ENCODE peak calls at places on chromosomes 6 and 20, in eight cellular contexts. B is CD8-positive, alpha-beta T cell; X is tibial nerve; F is hepatocyte; J is naive thymus-derived CD4-positive, alpha-beta T cell; U is thoracic aorta; E is cardiac muscle cell; P is esophagus muscularis mucosa. I is an unnamed sample. For H3K9me3, H3K4me1 and H3K27me3, the result is how much of the 10 kb centered on the place peaks cover.

GRCh38 chr6:44456070-44456965 is 68.8 kb downstream of the CDC5L start:
- DNase-seq in B (peak), F (peak), U (no peak), P (no peak), J (peak), E (peak), X (no peak), I (peak)

GRCh38 chr6:225121-225721 is 67.1 kb upstream of the DUSP22 start:
- DNase-seq in B (peak), E (no peak), J (peak), X (no peak), F (no peak), U (no peak), P (no peak), I (no peak)

GRCh38 chr6:166691199-166691598 is 64.1 kb upstream of the RPS6KA2 start:
- DNase-seq in U (no peak), J (no peak), F (peak), B (no peak), P (no peak), E (peak), X (no peak), I (no peak)

GRCh38 chr6:169724554-169725269 is 412 bp upstream of the PHF10 start:
- DNase-seq in E (no peak), X (peak), J (peak), F (peak), B (peak), P (peak), U (no peak), I (peak)

GRCh38 chr6:3663081-3663480 is 88.4 kb downstream of the PXDC1 start:
- DNase-seq in U (no peak), B (no peak), X (no peak), P (peak), J (no peak), F (no peak), E (no peak), I (no peak)

GRCh38 chr6:109477725-109478124 is 5.3 kb downstream of the ZBTB24 start:
- DNase-seq in U (no peak), B (no peak), F (no peak), J (no peak), E (no peak), X (no peak), P (no peak), I (no peak)

GRCh38 chr20:50141811-50142561 is 11.5 kb downstream of the PEDS1 start:
- DNase-seq in E (no peak), J (no peak), P (no peak), B (no peak), X (no peak), U (no peak), F (no peak), I (no peak)

GRCh38 chr6:91539451-91539850 is 952.6 kb upstream of the MAP3K7 start:
- DNase-seq in P (no peak), B (no peak), J (no peak), U (no peak), F (no peak), X (no peak), E (no peak), I (no peak)

GRCh38 chr6:135686784-135687301 is 164.7 kb upstream of the PDE7B start:
- DNase-seq in E (peak), X (no peak), P (no peak), U (no peak), J (no peak), B (no peak), F (no peak), I (no peak)

GRCh38 chr6:21245488-21245887 is 348.1 kb upstream of the SOX4 start:
- DNase-seq in B (no peak), P (no peak), U (no peak), E (no peak), F (no peak), X (no peak), J (no peak), I (no peak)

GRCh38 chr6:119476554-119476953 is 127.0 kb upstream of the MAN1A1 start:
- DNase-seq in B (no peak), U (no peak), E (no peak), P (no peak), X (no peak), J (no peak), F (no peak), I (peak)

GRCh38 chr20:14828459-14828858 is 491.0 kb upstream of the FLRT3 start:
- DNase-seq in U (no peak), J (no peak), F (no peak), B (no peak), P (no peak), X (no peak), E (no peak), I (no peak)

GRCh38 chr6:8182209-8182845 is 80.0 kb upstream of the EEF1E1 start:
- DNase-seq in E (peak), X (no peak), J (no peak), P (no peak), B (no peak), U (no peak), F (no peak), I (no peak)

GRCh38 chr20:42996141-42996540 is 193.6 kb downstream of the PTPRT start:
- DNase-seq in E (no peak), X (no peak), F (no peak), P (peak), B (no peak), J (no peak), U (no peak), I (no peak)

GRCh38 chr6:159434410-159434809 is 258.6 kb downstream of the SOD2 start:
- DNase-seq in J (no peak), P (peak), U (no peak), E (peak), B (no peak), F (no peak), X (no peak), I (no peak)

GRCh38 chr6:159435701-159436100 is 257.3 kb downstream of the SOD2 start:
- DNase-seq in P (peak), B (no peak), J (no peak), U (no peak), X (no peak), F (no peak), E (no peak), I (no peak)

GRCh38 chr6:159440907-159441703 is 251.9 kb downstream of the SOD2 start:
- DNase-seq in E (peak), F (no peak), B (no peak), X (no peak), J (no peak), P (no peak), U (no peak), I (no peak)

GRCh38 chr6:159441704-159441981 is 251.4 kb downstream of the SOD2 start:
- DNase-seq in U (no peak), E (no peak), X (no peak), J (no peak), F (no peak), B (no peak), P (no peak), I (no peak)

DNA sequence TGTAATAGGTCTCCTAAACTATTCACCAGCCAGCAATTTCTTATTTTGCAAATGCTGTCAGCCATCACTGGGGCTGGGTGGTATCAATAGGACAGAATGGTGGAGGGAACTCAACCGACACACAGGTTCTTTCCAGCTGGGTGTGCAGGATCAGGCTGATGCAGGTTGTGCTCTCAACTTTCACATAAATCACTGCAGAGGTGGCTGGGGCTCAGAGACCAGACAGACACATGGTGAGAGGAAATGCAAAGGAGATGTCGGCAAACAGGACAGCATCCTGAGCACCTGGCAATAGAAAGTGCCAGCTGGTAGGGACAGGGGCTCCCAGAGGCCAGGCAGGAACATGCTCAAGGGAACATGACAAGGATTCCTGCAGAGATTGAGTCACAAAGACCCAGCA is 254.9 kb downstream of the SOD2 start:
- DNase-seq in B (no peak), J (no peak), X (no peak), U (no peak), F (no peak), E (no peak), P (peak), I (no peak)
- H3K9me3 ChIP-seq in B (under half), J (under half), X (under half), U (under half), F (under half), E (under half), P (under half), I (under half)

GRCh38 chr20:5999783-6000182 is 49.3 kb downstream of the MCM8 start:
- DNase-seq in F (no peak), J (no peak), E (no peak), U (no peak), P (no peak), X (no peak), B (no peak), I (no peak)

GRCh38 chr20:6000851-6001250 is 50.4 kb downstream of the MCM8 start:
- DNase-seq in U (no peak), P (no peak), B (no peak), F (no peak), E (no peak), X (no peak), J (no peak), I (no peak)

GRCh38 chr20:5990946-5991345 is 40.5 kb downstream of the MCM8 start:
- DNase-seq in J (no peak), E (no peak), X (no peak), B (no peak), P (no peak), U (no peak), F (no peak), I (no peak)

GRCh38 chr20:5991623-5992441 is 41.4 kb downstream of the MCM8 start:
- DNase-seq in X (no peak), P (no peak), E (no peak), F (peak), U (no peak), J (no peak), B (no peak), I (no peak)

DNA sequence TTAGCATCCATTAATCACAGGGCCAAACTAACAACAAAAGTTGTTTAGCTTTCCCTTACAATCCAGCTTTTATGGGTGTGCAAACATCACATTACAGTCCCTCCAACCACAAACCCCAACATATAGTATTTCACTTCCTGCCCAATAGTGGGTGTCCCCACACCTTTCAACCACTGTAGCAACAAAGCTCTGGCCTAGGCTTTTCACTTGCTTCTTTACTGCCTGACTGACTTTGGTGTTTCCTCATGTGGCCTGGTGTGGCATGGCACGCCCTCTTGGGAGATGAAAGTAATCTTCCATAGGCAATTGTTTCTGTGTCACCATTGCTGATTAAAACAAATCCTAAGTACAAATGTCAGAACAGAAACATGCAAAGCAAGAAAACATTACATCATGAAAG is 46.3 kb downstream of the MCM8 start:
- DNase-seq in U (no peak), J (peak), B (peak), P (no peak), X (no peak), E (no peak), F (no peak), I (no peak)
- H3K4me1 ChIP-seq in U (under half), J (under half), B (under half), P (under half), X (under half), E (under half), F (under half), I (under half)

GRCh38 chr6:108157234-108157971 is 8.4 kb upstream of the NR2E1 start:
- DNase-seq in U (no peak), B (no peak), F (no peak), E (no peak), P (peak), X (no peak), J (no peak), I (peak)
- H3K27me3 ChIP-seq in U (under half), B (under half), F (half or more), E (half or more), P (half or more), X (under half), J (under half), I (under half)

GRCh38 chr20:16498526-16499140 is 74.6 kb downstream of the KIF16B start:
- DNase-seq in X (no peak), P (no peak), E (no peak), F (no peak), J (no peak), B (no peak), U (no peak), I (no peak)

GRCh38 chr20:16501236-16501635 is 72.0 kb downstream of the KIF16B start:
- DNase-seq in F (no peak), E (no peak), U (no peak), X (no peak), J (no peak), B (no peak), P (no peak), I (no peak)

GRCh38 chr20:16505894-16506293 is 67.4 kb downstream of the KIF16B start:
- DNase-seq in J (no peak), X (no peak), E (no peak), B (no peak), F (no peak), P (no peak), U (no peak), I (no peak)

DNA sequence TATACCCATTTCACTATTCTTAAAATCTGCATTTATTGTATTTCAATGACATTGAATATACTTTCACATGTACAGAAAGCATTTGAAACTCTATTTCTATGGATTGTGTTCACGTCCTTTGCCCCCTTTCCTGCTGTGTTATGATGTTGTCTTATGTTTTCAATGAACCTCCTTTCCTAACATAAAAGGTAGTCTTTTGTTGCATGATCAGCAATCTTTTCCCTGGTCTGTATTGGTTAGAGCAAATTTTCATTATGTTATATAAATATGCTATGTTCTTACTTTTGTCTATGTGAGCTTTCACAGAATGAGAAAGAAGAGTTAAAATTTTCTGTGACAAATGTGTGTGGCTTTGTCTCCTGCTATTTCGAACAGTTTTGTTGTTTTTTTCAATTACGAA is 73.1 kb downstream of the KIF16B start:
- DNase-seq in B (no peak), E (no peak), F (no peak), X (no peak), J (no peak), P (no peak), U (no peak), I (no peak)
- H3K9me3 ChIP-seq in B (under half), E (under half), F (under half), X (under half), J (under half), P (under half), U (under half), I (under half)

GRCh38 chr6:18281564-18281963 is 17.2 kb upstream of the DEK start:
- DNase-seq in E (no peak), F (no peak), X (no peak), J (no peak), U (no peak), B (no peak), P (no peak), I (no peak)
- H3K4me1 ChIP-seq in E (under half), F (under half), X (under half), J (under half), U (under half), B (under half), P (under half), I (under half)

DNA sequence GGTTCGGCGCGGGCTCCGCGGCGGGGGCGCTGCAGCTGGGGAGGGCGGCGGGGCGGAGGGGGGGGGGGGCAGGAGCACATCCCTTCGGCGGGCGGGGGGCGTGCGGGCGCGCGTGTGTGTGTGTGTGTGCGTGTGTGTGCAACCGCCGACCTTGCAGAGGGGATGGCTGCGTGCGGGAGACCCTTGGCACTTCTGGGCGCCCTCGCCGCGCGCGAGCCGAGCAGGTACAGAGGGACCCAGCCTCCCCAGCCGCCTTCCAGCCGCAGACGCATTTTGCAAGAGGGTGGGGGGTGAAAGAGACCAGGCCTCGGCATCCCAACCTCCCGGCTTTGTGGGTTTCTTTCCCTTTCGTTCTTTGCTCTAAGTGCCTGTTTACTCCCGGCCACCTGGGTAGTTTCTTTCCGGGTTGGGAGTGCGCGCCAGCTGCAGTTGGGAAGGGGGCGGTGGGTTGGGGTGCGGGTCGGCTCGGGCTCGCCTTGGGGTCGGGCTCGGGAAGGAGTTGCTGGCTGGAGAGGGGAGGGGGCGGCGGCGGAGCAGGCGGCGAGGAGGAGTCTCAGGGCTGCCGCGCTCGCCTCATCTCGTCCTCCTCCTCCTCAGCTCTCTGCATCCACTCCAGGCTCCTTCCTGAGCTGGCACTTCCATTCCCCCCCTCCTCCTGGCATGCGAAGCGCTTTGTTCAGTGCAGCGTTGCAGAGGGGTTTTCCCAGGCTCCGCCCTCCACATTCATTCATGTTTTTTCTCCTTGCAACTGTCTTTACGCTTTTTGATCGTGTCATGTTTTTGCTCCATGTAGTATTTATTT is 655 bp downstream of the HIVEP1 start:
- DNase-seq in F (peak), E (peak), U (peak), P (peak), J (peak), X (peak), B (peak), I (peak)
- H3K27me3 ChIP-seq in F (under half), E (under half), U (under half), P (under half), J (under half), X (under half), B (under half), I (under half)

GRCh38 chr6:19261642-19262041 is 575.5 kb upstream of the ID4 start:
- DNase-seq in E (no peak), B (no peak), J (no peak), X (no peak), P (no peak), F (no peak), U (no peak), I (no peak)
- H3K9me3 ChIP-seq in E (under half), B (under half), J (under half), X (under half), P (under half), F (under half), U (under half), I (under half)

I was measured in HAP-1.